ENCODE peak calls at places on chromosomes 16 and 17, in nine cellular contexts. Q is OCI-LY7; W is esophagus squamous epithelium; K is CD8-positive, alpha-beta T cell; V is psoas muscle; Z is thoracic aorta; B is cardiac muscle cell; T is mammary epithelial cell; G is endodermal cell. X is an unnamed sample. For H3K36me3, the result is how much of the 10 kb centered on the place peaks cover.

GRCh38 chr16:85825326-85825725 is 25.8 kb downstream of the COX4I1 start:
- DNase-seq in Q (peak), W (no peak), K (no peak), V (no peak), Z (no peak), B (no peak), T (no peak), G (peak), X (no peak)

GRCh38 chr17:76573096-76573495 is 12.6 kb downstream of the ST6GALNAC2 start:
- DNase-seq in Q (no peak), W (no peak), K (no peak), V (no peak), Z (no peak), B (no peak), T (no peak), G (no peak), X (no peak)

GRCh38 chr16:30741461-30741914 is 6.7 kb upstream of the PHKG2 start:
- DNase-seq in Q (no peak), W (no peak), K (no peak), V (no peak), Z (no peak), B (peak), T (peak), G (peak), X (peak)

GRCh38 chr17:66447159-66447558 is 144.7 kb downstream of the PRKCA start:
- DNase-seq in Q (no peak), W (no peak), K (no peak), V (no peak), Z (no peak), B (no peak), T (no peak), G (no peak), X (no peak)

GRCh38 chr16:54928421-54929089 is 2.1 kb upstream of the IRX5 start:
- DNase-seq in Q (peak), W (no peak), K (peak), V (peak), Z (no peak), B (no peak), T (peak), G (peak), X (peak)

GRCh38 chr17:73835605-73836004 is 191.4 kb upstream of the SDK2 start:
- DNase-seq in Q (no peak), W (no peak), K (no peak), V (no peak), Z (no peak), B (no peak), T (no peak), G (no peak), X (no peak)

GRCh38 chr16:51556694-51557327 is 405.7 kb upstream of the SALL1 start:
- DNase-seq in Q (no peak), W (no peak), K (no peak), V (peak), Z (no peak), B (no peak), T (peak), G (no peak), X (no peak)

GRCh38 chr16:85638695-85639409 is 25.7 kb downstream of the GSE1 start:
- DNase-seq in Q (no peak), W (no peak), K (no peak), V (no peak), Z (no peak), B (no peak), T (no peak), G (no peak), X (no peak)

GRCh38 chr17:56737741-56738161 is 96.0 kb downstream of the C17orf67 start:
- DNase-seq in Q (no peak), W (no peak), K (no peak), V (no peak), Z (no peak), B (peak), T (peak), G (peak), X (no peak)

GRCh38 chr17:43006639-43007551 is at the start of gene IFI35:
- DNase-seq in Q (peak), W (peak), K (peak), V (peak), Z (no peak), B (peak), T (peak), G (peak), X (peak)

GRCh38 chr17:19387921-19388521 is 1.0 kb upstream of the MFAP4 start:
- DNase-seq in Q (no peak), W (no peak), K (no peak), V (no peak), Z (no peak), B (no peak), T (no peak), G (no peak), X (no peak)

GRCh38 chr17:57480438-57481196 is 224.3 kb downstream of the MSI2 start:
- DNase-seq in Q (no peak), W (no peak), K (no peak), V (no peak), Z (no peak), B (peak), T (peak), G (no peak), X (no peak)

DNA sequence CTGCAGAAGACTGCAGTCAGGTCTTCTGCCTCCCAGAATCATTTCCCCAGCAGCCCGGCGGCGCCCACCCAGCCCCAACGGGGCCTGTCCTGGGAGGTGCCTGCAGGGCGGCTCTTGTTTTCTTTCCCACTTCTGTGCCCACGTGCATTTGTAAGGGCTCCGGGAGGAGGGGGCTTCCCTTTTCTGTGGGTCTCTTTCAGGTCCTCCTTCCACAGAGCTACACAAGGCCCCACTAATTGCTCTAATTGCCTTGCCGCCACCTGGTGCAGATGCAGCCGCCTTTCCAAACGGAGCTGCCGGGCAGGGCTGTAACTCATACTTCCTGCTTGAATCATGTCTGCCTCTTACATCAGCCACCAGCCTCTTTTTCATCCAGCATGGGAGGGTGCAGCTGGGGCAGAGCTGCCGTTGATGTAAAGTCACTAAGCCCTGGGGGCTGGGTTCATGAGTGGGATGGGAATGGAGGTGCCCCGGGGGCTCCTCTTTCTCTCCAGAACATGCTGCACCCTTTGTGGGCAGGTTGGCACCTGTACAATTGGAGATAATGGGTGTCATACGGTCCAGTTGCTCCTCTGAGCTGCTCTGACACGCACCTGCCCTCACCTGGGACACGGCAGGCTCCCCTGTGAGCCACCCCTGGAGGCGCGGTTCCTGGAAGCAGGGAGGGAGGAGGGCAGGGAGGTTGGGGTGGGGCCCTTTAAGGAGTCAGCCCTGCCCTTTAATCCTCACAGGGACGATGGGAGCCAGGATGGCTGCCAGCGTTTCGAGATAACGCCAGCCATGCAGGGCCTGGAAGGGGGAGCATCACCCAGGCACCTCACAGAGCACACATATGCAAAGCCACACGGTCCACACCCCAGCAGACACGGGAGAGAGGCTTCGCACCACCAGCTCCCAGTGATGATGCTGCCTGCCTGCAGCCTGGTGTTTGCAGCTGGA is 41.1 kb upstream of the KLHDC4 start:
- DNase-seq in Q (peak), W (peak), K (peak), V (no peak), Z (peak), B (no peak), T (peak), G (peak), X (peak)
- TF ChIP-seq CTCF in Q (peak), W (no peak), K (no peak), V (no peak), Z (no peak), B (no peak), T (no peak), G (no peak), X (no peak)

DNA sequence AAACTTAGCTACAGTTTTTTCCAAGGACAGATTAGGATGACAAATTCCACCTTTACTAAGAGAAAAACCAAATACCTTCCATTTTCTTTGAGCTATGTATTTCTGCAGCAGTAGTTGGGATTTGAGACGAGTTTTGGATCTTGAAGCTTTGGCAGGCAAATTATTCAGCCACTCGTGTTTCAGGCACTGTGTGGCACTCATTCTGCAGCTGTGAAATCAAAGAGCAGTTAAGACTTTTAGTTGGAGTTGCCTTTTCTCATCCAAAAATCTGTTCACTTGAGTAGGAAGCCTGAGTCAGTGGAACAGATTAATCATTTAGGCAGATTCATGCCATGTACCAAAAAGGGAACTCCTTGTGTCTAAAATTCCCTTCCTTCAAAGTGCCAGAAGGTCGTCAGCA is 20.0 kb downstream of the ORC6 start:
- DNase-seq in Q (no peak), W (no peak), K (no peak), V (no peak), Z (no peak), B (no peak), T (no peak), G (no peak), X (no peak)
- H3K27ac ChIP-seq in Q (no peak), W (no peak), K (no peak), V (no peak), Z (no peak), B (peak), T (no peak), G (no peak), X (peak)

GRCh38 chr17:82100502-82101298 is 2.7 kb upstream of the FASN start:
- DNase-seq in Q (no peak), W (no peak), K (no peak), V (peak), Z (no peak), B (no peak), T (no peak), G (no peak), X (no peak)
- H3K36me3 ChIP-seq in Q (under half), W (under half), K (under half), V (under half), Z (under half), B (under half), T (under half), G (under half), X (under half)

DNA sequence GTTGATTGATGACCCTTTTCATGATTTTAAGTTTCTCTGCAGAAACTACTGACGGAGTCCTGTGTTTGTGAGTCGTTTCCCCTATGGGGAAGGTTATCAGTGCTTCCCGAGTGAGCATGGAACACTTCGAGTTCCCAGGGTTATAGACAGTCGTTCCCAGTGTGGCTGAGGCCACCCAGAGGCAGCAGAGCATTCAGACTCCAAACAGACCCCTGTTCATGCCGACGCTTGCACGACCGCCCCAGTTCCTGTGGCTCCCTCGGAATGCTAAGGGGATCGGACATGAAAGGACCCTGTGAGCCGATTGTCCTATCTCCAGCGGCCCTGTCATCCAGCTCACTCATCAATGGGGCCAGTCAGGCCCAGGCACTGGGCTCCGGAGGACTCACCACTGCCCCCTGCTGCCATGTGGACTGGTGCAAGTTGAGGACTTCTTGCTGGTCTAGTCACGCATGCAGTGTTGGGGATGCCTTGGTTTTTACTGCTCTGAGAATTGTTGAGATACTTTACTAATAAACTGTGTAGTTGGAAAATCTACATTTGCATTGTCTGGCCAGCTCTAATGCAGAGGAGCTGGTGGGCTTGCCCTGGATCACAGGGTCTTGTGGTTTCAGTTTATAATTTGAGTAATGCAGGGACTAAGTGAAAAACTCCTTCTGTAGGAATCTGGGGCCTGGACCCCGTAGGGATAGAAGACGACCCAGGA is 3.1 kb upstream of the RPL13 start:
- DNase-seq in Q (peak), W (no peak), K (peak), V (peak), Z (peak), B (peak), T (peak), G (peak), X (peak)
- TF ChIP-seq CTCF in Q (peak), W (peak), K (peak), V (peak), Z (peak), B (peak), T (peak), G (peak), X (peak)

GRCh38 chr17:16443390-16444257 is 28.3 kb downstream of the TRPV2 start:
- DNase-seq in Q (no peak), W (no peak), K (no peak), V (no peak), Z (no peak), B (no peak), T (no peak), G (peak), X (no peak)
- H3K27ac ChIP-seq in Q (peak), W (no peak), K (no peak), V (no peak), Z (no peak), B (peak), T (no peak), G (peak), X (no peak)

X was measured in lung.